ENCODE peak calls at places on chromosomes 7 and 10, in ten cellular contexts. Z, G, F, L, W, P, Q, D, R and N are unnamed samples.

GRCh38 chr7:49643321-49643720 is 130.1 kb upstream of the VWC2 start:
- DNase-seq in Z (no peak), G (no peak), F (peak; percentile 78), L (no peak), W (no peak), P (no peak), Q (no peak), D (no peak), R (no peak), N (no peak)

GRCh38 chr10:1009071-1009494 is 16.6 kb downstream of the IDI2 start:
- DNase-seq in Z (no peak), G (no peak), F (no peak), L (no peak), W (no peak), P (no peak), Q (no peak), D (no peak), R (no peak), N (no peak)

GRCh38 chr10:100204370-100204769 is 18.5 kb upstream of the ERLIN1 start:
- DNase-seq in Z (no peak), G (no peak), F (no peak), L (no peak), W (no peak), P (no peak), Q (no peak), D (no peak), R (no peak), N (no peak)

GRCh38 chr10:101569465-101569837 is 18.6 kb downstream of the POLL start:
- DNase-seq in Z (no peak), G (no peak), F (peak; percentile 63), L (no peak), W (no peak), P (no peak), Q (no peak), D (no peak), R (no peak), N (no peak)

GRCh38 chr10:22334414-22335203 is 10.7 kb upstream of the SPAG6 start:
- DNase-seq in Z (no peak), G (no peak), F (peak; percentile 89), L (peak; percentile 90), W (no peak), P (no peak), Q (no peak), D (no peak), R (no peak), N (no peak)

GRCh38 chr10:11401314-11402222 is 209.9 kb downstream of the USP6NL start:
- DNase-seq in Z (no peak), G (no peak), F (no peak), L (peak; percentile 55), W (no peak), P (no peak), Q (no peak), D (no peak), R (no peak), N (no peak)

GRCh38 chr7:1360521-1360971 is 98.7 kb downstream of the MICALL2 start:
- DNase-seq in Z (no peak), G (no peak), F (no peak), L (no peak), W (no peak), P (no peak), Q (no peak), D (no peak), R (no peak), N (no peak)

GRCh38 chr7:22720791-22721786 is 5.9 kb upstream of the IL6 start:
- DNase-seq in Z (no peak), G (no peak), F (no peak), L (no peak), W (no peak), P (no peak), Q (no peak), D (no peak), R (no peak), N (no peak)